ENCODE peak calls at places on chromosomes 12 and 14, in five cellular contexts. E, U, O, B and G are unnamed samples.
A peak's percentile ranks its signal among the peaks of the same experiment; 100 is the strongest.

GRCh38 chr14:52124791-52125661 is 56.2 kb upstream of the NID2 start:
- DNase-seq in B (peak; percentile 13), U (peak; percentile 91), O (no peak), E (peak; percentile 40), G (no peak)

GRCh38 chr12:3155710-3156386 is 78.7 kb downstream of the TSPAN9 start:
- DNase-seq in U (no peak), E (no peak), B (no peak), O (no peak), G (no peak)

GRCh38 chr14:89259951-89260350 is 157.1 kb downstream of the FOXN3 start:
- DNase-seq in O (no peak), E (no peak), U (no peak), B (no peak), G (no peak)

GRCh38 chr14:56412453-56413434 is 166.9 kb upstream of the TMEM260 start:
- DNase-seq in B (no peak), U (no peak), O (no peak), E (no peak), G (no peak)

GRCh38 chr14:30521899-30522736 is 36.8 kb upstream of the G2E3 start:
- DNase-seq in B (peak; percentile 25), E (no peak), U (peak; percentile 58), O (no peak), G (no peak)

GRCh38 chr12:106205208-106206069 is 42.4 kb downstream of the CKAP4 start:
- DNase-seq in U (peak; percentile 16), O (peak; percentile 83), E (peak; percentile 83), B (no peak), G (no peak)

GRCh38 chr12:52119398-52120254 is 40.1 kb downstream of the SMIM41 start:
- DNase-seq in B (peak; percentile 38), E (no peak), U (peak; percentile 40), O (peak; percentile 91), G (no peak)

GRCh38 chr12:114774181-114774580 is 90.2 kb upstream of the TBX3 start:
- DNase-seq in U (no peak), E (no peak), O (no peak), B (no peak), G (no peak)

GRCh38 chr12:115004469-115005146 is 320.6 kb upstream of the TBX3 start:
- DNase-seq in O (peak; percentile 51), B (no peak), U (peak; percentile 66), E (no peak), G (no peak)

GRCh38 chr12:78403136-78403535 is 461.4 kb upstream of the SYT1 start:
- DNase-seq in O (no peak), E (no peak), B (no peak), U (peak; percentile 67), G (no peak)

GRCh38 chr14:105537580-105538474 is 11.4 kb downstream of the TMEM121 start:
- DNase-seq in O (peak; percentile 66), U (peak; percentile 38), B (peak; percentile 59), E (peak; percentile 56), G (peak; percentile 68)

GRCh38 chr12:82363990-82364389 is 5.7 kb downstream of the METTL25 start:
- DNase-seq in B (no peak), U (no peak), O (no peak), E (no peak), G (no peak)

GRCh38 chr12:45615268-45615667 is 114.2 kb upstream of the ARID2 start:
- DNase-seq in B (no peak), E (no peak), U (peak; percentile 59), O (no peak), G (no peak)

GRCh38 chr12:84912191-84913142 is at the start of gene SLC6A15:
- DNase-seq in U (peak; percentile 93), B (no peak), O (no peak), E (no peak), G (peak; percentile 69)

GRCh38 chr14:46490150-46490769 is 161.3 kb downstream of the RPL10L start:
- DNase-seq in B (no peak), E (no peak), U (no peak), O (no peak), G (no peak)

GRCh38 chr12:123119808-123120207 is 31.1 kb downstream of the PITPNM2 start:
- DNase-seq in U (peak; percentile 8), O (no peak), B (peak; percentile 14), E (no peak), G (no peak)

GRCh38 chr14:33527023-33527634 is 423.7 kb downstream of the EGLN3 start:
- DNase-seq in O (no peak), B (no peak), E (no peak), U (no peak), G (no peak)

GRCh38 chr12:123085730-123086487 is 65.0 kb downstream of the PITPNM2 start:
- DNase-seq in O (peak; percentile 67), U (peak; percentile 73), E (peak; percentile 79), B (no peak), G (no peak)

GRCh38 chr14:95460647-95461478 is 55.6 kb downstream of the SYNE3 start:
- DNase-seq in B (no peak), O (no peak), E (no peak), U (peak; percentile 94), G (peak; percentile 88)

GRCh38 chr12:10170199-10170598 is 1.7 kb downstream of the OLR1 start:
- DNase-seq in B (no peak), O (no peak), U (peak; percentile 62), E (no peak), G (no peak)

GRCh38 chr12:43806737-43807072 is 588 bp upstream of the TWF1 start:
- DNase-seq in O (no peak), E (no peak), B (no peak), U (no peak), G (no peak)

GRCh38 chr14:90502760-90503159 is 105.9 kb downstream of the CALM1 start:
- DNase-seq in U (no peak), B (no peak), E (no peak), O (no peak), G (no peak)

GRCh38 chr14:90498198-90498597 is 101.4 kb downstream of the CALM1 start:
- DNase-seq in U (no peak), O (no peak), B (no peak), E (no peak), G (no peak)

GRCh38 chr14:90499908-90500664 is 103.3 kb downstream of the CALM1 start:
- DNase-seq in U (no peak), E (no peak), O (no peak), B (no peak), G (peak; percentile 51)

GRCh38 chr14:90499121-90499520 is 102.3 kb downstream of the CALM1 start:
- DNase-seq in B (no peak), E (no peak), O (no peak), U (no peak), G (peak; percentile 7)

DNA sequence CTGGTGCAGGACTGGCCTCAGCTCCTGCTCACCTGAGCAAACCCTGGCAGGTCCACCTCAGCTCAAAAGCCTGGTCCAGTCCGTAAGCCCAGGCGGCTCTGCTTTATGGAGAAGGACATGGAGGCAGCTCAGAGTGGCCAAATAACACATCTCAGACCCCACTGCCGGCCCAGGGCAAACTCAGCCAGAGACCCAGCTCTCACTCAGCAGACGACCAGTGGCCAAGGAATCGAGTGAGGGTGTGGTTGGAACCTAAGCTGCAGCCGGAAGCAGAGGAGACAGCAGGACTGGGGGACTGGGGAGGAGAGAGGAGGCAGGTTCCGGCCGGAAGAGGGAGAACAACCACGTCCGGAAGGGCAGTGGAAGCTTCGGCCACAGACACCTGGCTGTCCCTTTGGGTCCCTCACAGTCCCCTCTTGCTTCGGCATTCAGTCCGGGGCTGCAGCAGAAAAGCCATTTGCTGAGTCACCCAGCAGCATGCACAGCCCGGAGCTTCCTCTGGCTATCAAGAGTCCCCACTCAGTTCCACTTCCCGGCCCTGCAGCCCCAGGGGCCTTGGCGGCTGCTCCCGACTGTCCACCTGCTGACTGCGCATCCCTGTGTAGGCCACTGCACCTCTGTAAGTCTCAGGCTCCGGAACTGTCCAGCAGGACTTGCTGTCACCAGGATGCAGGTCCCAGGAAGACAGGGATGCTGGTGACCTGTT is 104.0 kb downstream of the CALM1 start:
- DNase-seq in U (no peak), E (no peak), B (no peak), O (no peak), G (peak; percentile 62)
- H3K4me3 ChIP-seq in U (no peak overlapping the region), E (no peak overlapping the region), B (no peak overlapping the region), O (no peak overlapping the region), G (no peak overlapping the region)

DNA sequence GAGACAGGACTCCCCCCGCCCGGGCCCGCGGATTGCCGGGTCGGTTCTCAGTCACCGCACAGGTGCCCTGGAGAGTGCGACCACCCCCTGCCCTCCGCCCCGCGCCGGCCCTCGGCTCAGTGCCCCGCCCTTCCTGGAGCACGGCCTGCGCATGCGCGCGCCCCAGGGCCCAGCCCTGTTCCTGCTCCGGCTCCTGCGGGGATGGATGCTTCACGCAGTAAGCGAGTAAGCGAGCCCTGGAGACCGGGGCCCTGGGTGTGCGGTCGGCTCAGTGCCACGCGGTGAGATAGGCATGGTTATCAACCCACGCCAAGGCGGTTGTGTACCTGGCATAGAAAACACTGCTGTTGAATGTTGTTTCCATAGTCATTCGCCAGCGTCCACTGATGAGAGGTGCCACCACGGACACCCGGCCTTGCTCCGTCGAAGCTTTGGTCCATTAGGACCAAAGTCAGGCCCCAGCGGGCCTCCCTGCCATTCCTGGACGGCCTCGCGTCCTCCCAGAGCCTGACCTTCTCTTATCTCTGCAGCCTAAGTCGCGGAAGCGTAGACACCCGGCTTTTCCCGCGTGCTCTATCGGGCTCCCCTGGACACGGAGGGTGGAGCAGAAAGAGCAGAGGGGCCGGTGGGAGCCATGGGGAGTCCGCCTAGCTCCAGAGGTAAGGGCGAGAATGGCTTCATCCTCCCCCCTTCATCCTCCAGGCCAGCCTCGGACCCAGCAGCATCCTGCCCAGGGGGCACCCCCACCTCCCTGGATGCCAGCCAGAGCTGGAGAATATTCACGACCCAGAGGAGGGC is 90.6 kb downstream of the PAPOLA start:
- DNase-seq in B (peak; percentile 52), E (peak; percentile 53), O (no peak), U (peak; percentile 57), G (peak; percentile 59)
- H3K4me3 ChIP-seq in B (peak overlapping the region; percentile 79), E (peak overlapping the region; percentile 49), O (peak overlapping the region; percentile 3), U (peak overlapping the region; percentile 56), G (peak overlapping the region; percentile 43)

DNA sequence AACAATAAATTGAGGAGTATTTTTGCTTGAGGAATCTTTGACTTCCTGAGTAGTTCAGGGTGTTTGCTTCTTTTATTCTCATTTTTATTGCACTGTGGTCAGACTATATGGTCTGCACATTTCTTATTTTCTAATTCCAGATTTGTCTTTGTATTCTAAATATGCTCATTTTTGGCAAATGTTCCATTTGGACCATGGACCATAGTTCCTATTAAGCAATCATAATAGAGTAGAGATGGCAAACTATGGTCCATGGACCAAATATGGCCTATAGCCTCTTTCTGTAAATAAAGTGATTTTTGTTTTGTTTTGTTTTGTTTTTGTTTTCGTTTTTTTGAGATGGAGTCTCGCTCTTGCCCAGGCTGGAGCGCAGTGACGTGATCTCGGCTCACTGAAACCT is 2.1 kb downstream of the GPRC5A start:
- DNase-seq in E (no peak), B (no peak), U (no peak), O (no peak), G (no peak)
- H3K4me3 ChIP-seq in E (no peak overlapping the region), B (no peak overlapping the region), U (peak overlapping the region; percentile 75), O (no peak overlapping the region), G (no peak overlapping the region)

GRCh38 chr14:65303902-65304222 is 108.7 kb upstream of the FUT8 start:
- DNase-seq in U (no peak), O (no peak), B (no peak), E (no peak), G (no peak)
- H3K4me3 ChIP-seq in U (no peak overlapping the region), O (no peak overlapping the region), B (no peak overlapping the region), E (no peak overlapping the region), G (no peak overlapping the region)

GRCh38 chr12:6647083-6647604 is at the start of gene ACRBP:
- DNase-seq in B (no peak), O (peak; percentile 73), E (peak; percentile 90), U (peak; percentile 78), G (peak; percentile 91)
- H3K4me3 ChIP-seq in B (no peak within 1 kb of the TSS), O (peak within 1 kb of the TSS; percentile 37), E (peak within 1 kb of the TSS; percentile 65), U (peak within 1 kb of the TSS; percentile 45), G (peak within 1 kb of the TSS; percentile 54)